ENCODE peak calls at places on chromosomes 5 and 9, in four cellular contexts. D is testis, W is A549, A is BJ. N is an unnamed sample.

GRCh38 chr9:21968331-21969010 is 25.7 kb downstream of the CDKN2A start:
- DNase-seq in D (no peak), W (no peak), A (no peak), N (no peak)

GRCh38 chr9:113876806-113877236 is 712 bp downstream of the ZNF618 start:
- DNase-seq in D (no peak), W (no peak), A (no peak), N (no peak)

GRCh38 chr9:72864327-72864726 is 88.5 kb downstream of the ALDH1A1 start:
- DNase-seq in D (no peak), W (no peak), A (no peak), N (no peak)

GRCh38 chr9:121505903-121506640 is 6.4 kb upstream of the GGTA1 start:
- DNase-seq in D (no peak), W (no peak), A (no peak), N (no peak)

GRCh38 chr9:34233691-34234090 is 54.8 kb downstream of the UBAP1 start:
- DNase-seq in D (no peak), W (no peak), A (no peak), N (no peak)

GRCh38 chr9:117927354-117927753 is 223.2 kb downstream of the TLR4 start:
- DNase-seq in D (no peak), W (no peak), A (no peak), N (no peak)

GRCh38 chr9:82281066-82281465 is 292.5 kb downstream of the SPATA31D1 start:
- DNase-seq in D (no peak), W (no peak), A (no peak), N (no peak)

GRCh38 chr5:176593273-176593869 is 16.6 kb downstream of the GPRIN1 start:
- DNase-seq in D (no peak), W (no peak), A (no peak), N (no peak)

GRCh38 chr5:43315697-43316096 is 2.5 kb upstream of the HMGCS1 start:
- DNase-seq in D (no peak), W (no peak), A (no peak), N (no peak)

GRCh38 chr5:179405054-179405416 is 59.8 kb upstream of the ADAMTS2 start:
- DNase-seq in D (no peak), W (no peak), A (no peak), N (no peak)

GRCh38 chr5:57987552-57987951 is 472.3 kb downstream of the PLK2 start:
- DNase-seq in D (no peak), W (no peak), A (no peak), N (no peak)

GRCh38 chr9:103904242-103904641 is 189.9 kb upstream of the SMC2 start:
- DNase-seq in D (no peak), W (no peak), A (no peak), N (no peak)

GRCh38 chr9:933356-933755 is 43.1 kb upstream of the DMRT3 start:
- DNase-seq in D (no peak), W (no peak), A (no peak), N (no peak)

GRCh38 chr5:149917073-149917676 is 27.4 kb downstream of the PDE6A start:
- DNase-seq in D (no peak), W (no peak), A (no peak), N (no peak)

GRCh38 chr9:70256123-70256551 is 2.6 kb upstream of the SMC5 start:
- DNase-seq in D (peak), W (no peak), A (no peak), N (no peak)

GRCh38 chr5:30561771-30562170 is 631.7 kb upstream of the CDH6 start:
- DNase-seq in D (no peak), W (no peak), A (no peak), N (no peak)

GRCh38 chr9:108300296-108301287 is 555.2 kb downstream of the ACTL7B start:
- DNase-seq in D (no peak), W (no peak), A (no peak), N (no peak)

GRCh38 chr9:122121391-122121790 is 28.3 kb upstream of the TTLL11 start:
- DNase-seq in D (no peak), W (no peak), A (no peak), N (no peak)

GRCh38 chr9:105216440-105217178 is 27.8 kb upstream of the SLC44A1 start:
- DNase-seq in D (peak), W (no peak), A (no peak), N (no peak)

GRCh38 chr5:56129288-56129687 is 103.8 kb downstream of the ANKRD55 start:
- DNase-seq in D (no peak), W (no peak), A (no peak), N (no peak)

GRCh38 chr5:134227259-134227658 is 1.4 kb upstream of the PPP2CA start:
- DNase-seq in D (peak), W (no peak), A (no peak), N (no peak)

GRCh38 chr5:159456722-159457462 is 126.6 kb upstream of the IL12B start:
- DNase-seq in D (no peak), W (peak), A (no peak), N (peak)

GRCh38 chr5:145991044-145991575 is 54.7 kb downstream of the SH3RF2 start:
- DNase-seq in D (no peak), W (no peak), A (peak), N (no peak)

GRCh38 chr9:37998881-37999311 is 70.1 kb downstream of the SHB start:
- DNase-seq in D (no peak), W (no peak), A (no peak), N (no peak)

GRCh38 chr5:149605998-149606721 is 24.9 kb downstream of the ARHGEF37 start:
- DNase-seq in D (no peak), W (peak), A (peak), N (peak)

GRCh38 chr9:16450578-16450977 is 419.9 kb downstream of the BNC2 start:
- DNase-seq in D (no peak), W (no peak), A (no peak), N (no peak)

GRCh38 chr9:87089963-87090362 is 142.7 kb upstream of the GAS1 start:
- DNase-seq in D (no peak), W (no peak), A (no peak), N (no peak)

GRCh38 chr9:98057095-98057799 is 715 bp downstream of the NANS start:
- DNase-seq in D (peak), W (no peak), A (no peak), N (no peak)

GRCh38 chr5:31880460-31880859 is 241.5 kb downstream of the PDZD2 start:
- DNase-seq in D (no peak), W (no peak), A (no peak), N (no peak)

GRCh38 chr5:36156619-36157018 is 4.7 kb downstream of the SKP2 start:
- DNase-seq in D (no peak), W (no peak), A (peak), N (no peak)

GRCh38 chr5:142937265-142937877 is 167.2 kb downstream of the ARHGAP26 start:
- DNase-seq in D (no peak), W (no peak), A (no peak), N (no peak)

GRCh38 chr5:80654054-80654390 is 430 bp upstream of the MSH3 start:
- DNase-seq in D (no peak), W (peak), A (no peak), N (peak)

GRCh38 chr5:3155029-3155428 is 403.6 kb upstream of the IRX2 start:
- DNase-seq in D (no peak), W (no peak), A (no peak), N (no peak)
- TF ChIP-seq CTCF in D (no peak), W (no peak), A (no peak), N (no peak)

GRCh38 chr9:126482361-126483044 is 131.2 kb upstream of the LMX1B start:
- DNase-seq in D (peak), W (no peak), A (no peak), N (no peak)
- TF ChIP-seq CTCF in D (no peak), W (no peak), A (no peak), N (no peak)

GRCh38 chr5:137758719-137759312 is 4.7 kb upstream of the HNRNPA0 start:
- DNase-seq in D (no peak), W (no peak), A (no peak), N (peak)
- TF ChIP-seq CTCF in D (no peak), W (no peak), A (no peak), N (no peak)

GRCh38 chr5:171610686-171611085 is 174.9 kb upstream of the SMIM23 start:
- DNase-seq in D (no peak), W (no peak), A (no peak), N (no peak)

GRCh38 chr5:171610053-171610452 is 175.6 kb upstream of the SMIM23 start:
- DNase-seq in D (no peak), W (no peak), A (no peak), N (no peak)

GRCh38 chr5:171607863-171608262 is 177.8 kb upstream of the SMIM23 start:
- DNase-seq in D (no peak), W (no peak), A (no peak), N (no peak)

GRCh38 chr5:171604195-171604594 is 181.4 kb upstream of the SMIM23 start:
- DNase-seq in D (no peak), W (no peak), A (no peak), N (no peak)

GRCh38 chr5:171606414-171607024 is 179.1 kb upstream of the SMIM23 start:
- DNase-seq in D (no peak), W (no peak), A (no peak), N (no peak)
- TF ChIP-seq CTCF in D (no peak), W (peak), A (peak), N (no peak)

DNA sequence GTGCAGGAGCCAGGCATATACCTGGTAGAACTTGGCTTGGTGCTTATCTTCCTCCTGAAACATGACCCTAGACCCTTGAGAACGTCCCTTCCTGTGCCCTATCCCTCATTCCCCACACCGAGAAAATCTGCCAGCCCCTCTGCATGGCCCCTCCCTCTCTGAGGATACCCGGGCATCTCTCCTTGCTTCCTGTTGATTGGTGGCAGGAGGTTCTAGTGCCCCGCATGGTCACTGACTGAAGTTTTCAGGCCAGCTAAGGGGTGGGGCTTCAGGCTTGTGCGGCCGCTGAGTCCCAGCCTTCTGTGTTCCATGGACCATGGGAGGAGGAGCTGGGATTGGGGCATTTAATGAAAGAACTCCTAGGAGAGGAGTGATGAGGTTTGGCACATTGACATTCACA is 22.8 kb downstream of the IGIP start:
- DNase-seq in D (no peak), W (peak), A (no peak), N (no peak)
- TF ChIP-seq CTCF in D (no peak), W (no peak), A (peak), N (no peak)